ENCODE peak calls at places on chromosomes 7 and 10, in seven cellular contexts. T, E, R, G, L, P and X are unnamed samples.

GRCh38 chr7:2000153-2000687 is 232.5 kb downstream of the MAD1L1 start:
- DNase-seq in P (no peak), E (no peak), T (peak; percentile 48), R (no peak), G (no peak), L (no peak), X (no peak)

GRCh38 chr7:80127412-80128150 is 7.0 kb upstream of the GNAI1 start:
- DNase-seq in R (no peak), G (no peak), E (no peak), T (no peak), L (no peak), P (peak; percentile 35), X (no peak)

GRCh38 chr10:59817806-59818205 is 64.6 kb upstream of the MRLN start:
- DNase-seq in P (no peak), R (no peak), E (no peak), T (no peak), G (no peak), L (no peak), X (no peak)

GRCh38 chr7:85595639-85596268 is 408.9 kb upstream of the SEMA3D start:
- DNase-seq in P (no peak), L (no peak), E (peak; percentile 54), R (no peak), T (no peak), G (peak; percentile 11), X (no peak)

GRCh38 chr10:129863231-129863663 is 100.8 kb downstream of the EBF3 start:
- DNase-seq in G (peak; percentile 68), R (no peak), T (no peak), L (no peak), P (peak; percentile 30), E (no peak), X (no peak)

GRCh38 chr10:123620621-123621020 is 45.5 kb upstream of the GPR26 start:
- DNase-seq in G (no peak), T (no peak), R (no peak), L (no peak), P (no peak), E (no peak), X (no peak)

GRCh38 chr7:2966466-2967078 is 77.1 kb downstream of the CARD11 start:
- DNase-seq in L (no peak), R (no peak), G (no peak), T (no peak), E (no peak), P (no peak), X (no peak)

GRCh38 chr7:122457969-122458368 is 153.4 kb upstream of the FEZF1 start:
- DNase-seq in E (no peak), G (no peak), P (no peak), L (no peak), R (no peak), T (no peak), X (no peak)

GRCh38 chr10:125054664-125055273 is 105.6 kb downstream of the CTBP2 start:
- DNase-seq in E (no peak), G (no peak), R (no peak), L (no peak), P (no peak), T (no peak), X (no peak)

GRCh38 chr7:115056019-115056418 is 134.1 kb downstream of the MDFIC start:
- DNase-seq in R (no peak), P (no peak), E (no peak), G (no peak), L (no peak), T (no peak), X (no peak)

GRCh38 chr10:129105266-129105665 is 361.8 kb upstream of the MGMT start:
- DNase-seq in G (no peak), L (no peak), P (no peak), E (no peak), T (no peak), R (no peak), X (no peak)

GRCh38 chr7:132424277-132424676 is 152.0 kb downstream of the PLXNA4 start:
- DNase-seq in P (no peak), T (no peak), R (no peak), G (no peak), L (no peak), E (no peak), X (no peak)

GRCh38 chr10:92891885-92892705 is 43.8 kb downstream of the EXOC6 start:
- DNase-seq in T (no peak), G (peak; percentile 46), L (peak; percentile 95), P (peak; percentile 86), R (peak; percentile 96), E (peak; percentile 99), X (peak; percentile 92)

GRCh38 chr10:132905661-132906060 is 36.7 kb downstream of the CFAP46 start:
- DNase-seq in E (no peak), P (no peak), R (no peak), L (no peak), T (peak; percentile 44), G (no peak), X (no peak)

GRCh38 chr7:83053965-83054364 is 108.7 kb downstream of the PCLO start:
- DNase-seq in G (no peak), R (no peak), T (no peak), L (no peak), E (peak; percentile 89), P (no peak), X (no peak)

GRCh38 chr7:30853576-30853975 is 58.1 kb upstream of the AQP1 start:
- DNase-seq in E (no peak), L (no peak), R (no peak), T (no peak), G (no peak), P (no peak), X (no peak)

GRCh38 chr10:35612385-35613106 is 7.4 kb downstream of the GJD4 start:
- DNase-seq in R (no peak), G (no peak), E (no peak), P (no peak), L (no peak), T (no peak), X (no peak)

GRCh38 chr10:35611750-35612149 is 6.6 kb downstream of the GJD4 start:
- DNase-seq in P (no peak), R (no peak), L (peak; percentile 29), E (no peak), G (no peak), T (no peak), X (no peak)

GRCh38 chr10:35613107-35613440 is 7.9 kb downstream of the GJD4 start:
- DNase-seq in L (no peak), P (no peak), G (no peak), R (no peak), T (no peak), E (no peak), X (no peak)

GRCh38 chr10:35614312-35614711 is 9.2 kb downstream of the GJD4 start:
- DNase-seq in G (no peak), L (no peak), E (peak; percentile 48), R (no peak), P (no peak), T (no peak), X (no peak)

GRCh38 chr10:35613597-35614226 is 8.6 kb downstream of the GJD4 start:
- DNase-seq in R (no peak), L (peak; percentile 46), G (peak; percentile 28), P (no peak), T (no peak), E (peak; percentile 92), X (no peak)
- TF ChIP-seq CTCF in R (peak; percentile 30), L (peak; percentile 60), G (peak; percentile 44), P (peak; percentile 28), T (no peak), E (peak; percentile 100), X (peak; percentile 13)

DNA sequence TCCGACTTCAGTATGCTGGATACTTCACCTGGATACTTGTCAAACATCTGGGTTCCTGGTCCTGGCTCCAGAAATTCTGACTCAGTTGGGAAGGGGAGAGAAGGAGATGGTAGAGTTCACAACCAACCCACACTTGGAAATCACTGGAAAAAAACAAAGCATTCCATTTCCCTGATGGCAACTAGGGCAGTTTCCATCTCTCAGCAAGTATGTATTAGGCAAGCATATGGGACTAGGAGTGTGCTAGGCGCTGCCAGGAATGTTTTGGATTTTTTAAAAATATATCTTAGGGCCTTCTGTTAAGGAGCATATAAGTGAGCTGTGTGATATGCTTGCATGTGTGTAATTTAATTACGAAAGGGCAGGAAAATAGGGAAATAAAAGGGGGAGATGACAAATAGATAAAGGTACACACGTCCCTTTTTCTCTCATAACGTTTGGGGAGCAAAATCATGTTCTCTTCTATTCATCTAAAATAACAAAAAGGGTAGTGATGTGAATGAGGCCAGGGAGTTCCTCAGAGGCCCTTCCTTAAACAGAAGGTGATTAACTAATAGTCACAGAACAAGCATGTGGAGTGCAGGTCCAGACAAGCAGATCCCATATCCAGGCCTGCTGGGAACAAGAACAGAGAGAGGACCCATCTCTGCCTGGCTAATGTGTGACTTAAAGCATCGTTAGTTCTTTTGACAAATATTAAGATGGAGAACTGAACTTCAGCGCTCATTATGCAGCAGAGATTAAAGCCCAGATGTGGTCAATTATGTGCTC is 64.5 kb upstream of the NFE2L3 start:
- DNase-seq in R (no peak), T (no peak), L (no peak), P (no peak), G (no peak), E (no peak), X (peak; percentile 89)
- H3K27ac ChIP-seq in R (no peak overlapping the region), T (no peak overlapping the region), L (no peak overlapping the region), P (no peak overlapping the region), G (no peak overlapping the region), E (no peak overlapping the region), X (peak overlapping the region; percentile 71)

GRCh38 chr10:114881462-114881861 is 56.5 kb upstream of the TRUB1 start:
- DNase-seq in L (no peak), G (no peak), P (no peak), R (no peak), E (no peak), T (no peak), X (no peak)

GRCh38 chr10:114879093-114879492 is 57.5 kb downstream of the FHIP2A start:
- DNase-seq in G (no peak), R (no peak), L (no peak), T (no peak), P (no peak), E (no peak), X (no peak)

GRCh38 chr10:114877301-114877644 is 55.7 kb downstream of the FHIP2A start:
- DNase-seq in L (no peak), E (no peak), P (no peak), T (no peak), R (no peak), G (no peak), X (no peak)

GRCh38 chr10:114881916-114882315 is 56.1 kb upstream of the TRUB1 start:
- DNase-seq in L (no peak), E (no peak), R (no peak), G (no peak), T (no peak), P (peak; percentile 10), X (no peak)

GRCh38 chr10:114879541-114880158 is 58.1 kb downstream of the FHIP2A start:
- DNase-seq in R (peak; percentile 43), T (no peak), P (peak; percentile 25), L (peak; percentile 51), G (peak; percentile 52), E (peak; percentile 47), X (no peak)
- TF ChIP-seq CTCF in R (peak; percentile 97), T (peak; percentile 41), P (peak; percentile 56), L (peak; percentile 77), G (peak; percentile 69), E (peak; percentile 77), X (peak; percentile 35)

DNA sequence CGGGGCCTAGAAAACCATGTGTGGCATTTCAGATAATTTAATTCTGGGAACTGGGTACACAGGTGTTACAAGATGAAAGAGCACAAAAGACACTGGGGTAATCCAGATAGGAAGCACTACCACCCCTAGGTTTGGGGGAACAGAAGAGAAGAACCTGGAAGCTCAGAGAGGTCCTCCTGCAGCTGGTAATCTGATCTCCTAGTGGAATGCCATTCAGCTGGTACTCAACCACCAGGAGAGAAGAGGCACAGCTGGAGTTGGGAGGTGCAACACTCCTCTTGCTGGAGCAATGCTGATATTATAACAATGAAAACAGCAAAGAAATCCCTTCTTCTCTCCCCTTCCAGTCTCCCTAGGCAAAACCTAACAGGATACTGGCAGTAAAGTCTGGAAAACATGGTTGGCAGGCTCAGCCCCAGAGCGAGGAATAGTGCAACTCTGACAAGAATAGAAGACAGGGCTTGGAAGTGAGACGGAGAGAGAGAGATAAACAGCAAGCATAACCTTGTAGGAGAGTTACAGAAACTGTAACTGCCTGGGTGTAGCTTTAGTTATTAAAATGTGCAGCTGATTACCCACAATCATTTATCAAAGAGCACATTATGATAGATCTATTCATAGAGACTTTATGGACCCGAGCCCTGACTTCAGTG is 35.0 kb downstream of the NRF1 start:
- DNase-seq in R (no peak), L (no peak), P (no peak), E (no peak), G (peak; percentile 30), T (no peak), X (no peak)
- H3K27ac ChIP-seq in R (no peak overlapping the region), L (no peak overlapping the region), P (no peak overlapping the region), E (no peak overlapping the region), G (peak overlapping the region; percentile 73), T (peak overlapping the region; percentile 42), X (no peak overlapping the region)